ENCODE peak calls at places on chromosomes 12 and 14, in seven cellular contexts. I is Caco-2, E is tibial artery, B is EH, G is GM04504, A is WERI-Rb-1, X is NCI-H1092 treated with DMSO at 0.1 percent for 48 hours. R is an unnamed sample.

GRCh38 chr14:59463773-59464650 is 1.2 kb downstream of the GPR135 start:
- DNase-seq in I (no peak), E (no peak), B (no peak), G (no peak), A (no peak), X (peak; percentile 34), R (no peak)

GRCh38 chr12:4997939-4998338 is 45.7 kb upstream of the KCNA5 start:
- DNase-seq in I (no peak), E (peak; percentile 84), B (peak; percentile 99), G (peak; percentile 84), A (no peak), X (no peak), R (no peak)

GRCh38 chr14:57963071-57963470 is 97.2 kb upstream of the SLC35F4 start:
- DNase-seq in I (no peak), E (no peak), B (no peak), G (no peak), A (no peak), X (no peak), R (no peak)

GRCh38 chr14:59118171-59118570 is 70.3 kb upstream of the DAAM1 start:
- DNase-seq in I (no peak), E (no peak), B (no peak), G (no peak), A (no peak), X (no peak), R (no peak)

GRCh38 chr12:19192709-19193108 is 63.2 kb downstream of the PLEKHA5 start:
- DNase-seq in I (no peak), E (no peak), B (no peak), G (no peak), A (no peak), X (peak; percentile 61), R (no peak)

GRCh38 chr14:65866906-65867305 is 454.4 kb downstream of the FUT8 start:
- DNase-seq in I (no peak), E (no peak), B (no peak), G (no peak), A (no peak), X (peak; percentile 91), R (peak; percentile 15)

GRCh38 chr14:55756563-55756962 is 176.6 kb downstream of the KTN1 start:
- DNase-seq in I (no peak), E (no peak), B (no peak), G (no peak), A (no peak), X (no peak), R (no peak)

GRCh38 chr12:2501464-2502181 is 293.1 kb upstream of the FKBP4 start:
- DNase-seq in I (no peak), E (no peak), B (no peak), G (no peak), A (no peak), X (no peak), R (no peak)

GRCh38 chr12:106682594-106683234 is 91.8 kb upstream of the RIC8B start:
- DNase-seq in I (no peak), E (no peak), B (peak; percentile 28), G (no peak), A (no peak), X (no peak), R (no peak)

GRCh38 chr14:68028075-68028474 is 208.5 kb downstream of the RAD51B start:
- DNase-seq in I (no peak), E (no peak), B (no peak), G (no peak), A (no peak), X (no peak), R (no peak)

GRCh38 chr14:87901196-87901595 is 91.8 kb downstream of the GALC start:
- DNase-seq in I (no peak), E (no peak), B (no peak), G (no peak), A (no peak), X (no peak), R (no peak)

R was measured in BE2C.